ENCODE peak calls at places on chromosomes 5 and 9, in nine cellular contexts. One of them, this sample, is unnamed.

GRCh38 chr5:119055267-119055666 is 15.6 kb upstream of the DMXL1 start:
- DNase-seq in NCI-H1092 treated with DMSO at 0.1 percent for 48 hours: no peak
- DNase-seq in iPS DF 19.7: no peak
- DNase-seq in stimulated activated CD8-positive, alpha-beta memory T cell treated with anti-CD3 and anti-CD28 coated beads, Interleukin-4, amount 100 ng/mL, for 1 hour: no peak
- DNase-seq in NCI-H1436 treated with DMSO at 0.1 percent for 48 hours: no peak
- DNase-seq in GDM1: no peak
- DNase-seq in astrocyte: no peak
- DNase-seq in GM04503: no peak
- DNase-seq in PC-3: no peak
- DNase-seq in this sample: no peak

GRCh38 chr9:76180541-76180940 is 213.7 kb downstream of the RFK start:
- DNase-seq in NCI-H1092 treated with DMSO at 0.1 percent for 48 hours: no peak
- DNase-seq in iPS DF 19.7: no peak
- DNase-seq in stimulated activated CD8-positive, alpha-beta memory T cell treated with anti-CD3 and anti-CD28 coated beads, Interleukin-4, amount 100 ng/mL, for 1 hour: no peak
- DNase-seq in NCI-H1436 treated with DMSO at 0.1 percent for 48 hours: no peak
- DNase-seq in GDM1: no peak
- DNase-seq in astrocyte: peak
- DNase-seq in GM04503: no peak
- DNase-seq in PC-3: no peak
- DNase-seq in this sample: peak

GRCh38 chr5:175895701-175896102 is 24.3 kb downstream of the CPLX2 start:
- DNase-seq in NCI-H1092 treated with DMSO at 0.1 percent for 48 hours: no peak
- DNase-seq in iPS DF 19.7: no peak
- DNase-seq in stimulated activated CD8-positive, alpha-beta memory T cell treated with anti-CD3 and anti-CD28 coated beads, Interleukin-4, amount 100 ng/mL, for 1 hour: no peak
- DNase-seq in NCI-H1436 treated with DMSO at 0.1 percent for 48 hours: no peak
- DNase-seq in GDM1: peak
- DNase-seq in astrocyte: no peak
- DNase-seq in GM04503: no peak
- DNase-seq in PC-3: no peak
- DNase-seq in this sample: no peak

GRCh38 chr5:10655041-10655685 is 91.3 kb downstream of the ANKRD33B start:
- DNase-seq in NCI-H1092 treated with DMSO at 0.1 percent for 48 hours: peak
- DNase-seq in iPS DF 19.7: no peak
- DNase-seq in stimulated activated CD8-positive, alpha-beta memory T cell treated with anti-CD3 and anti-CD28 coated beads, Interleukin-4, amount 100 ng/mL, for 1 hour: no peak
- DNase-seq in NCI-H1436 treated with DMSO at 0.1 percent for 48 hours: no peak
- DNase-seq in GDM1: no peak
- DNase-seq in astrocyte: peak
- DNase-seq in GM04503: no peak
- DNase-seq in PC-3: no peak
- DNase-seq in this sample: no peak

GRCh38 chr9:129291041-129291501 is 113.0 kb upstream of the IER5L start:
- DNase-seq in NCI-H1092 treated with DMSO at 0.1 percent for 48 hours: no peak
- DNase-seq in iPS DF 19.7: no peak
- DNase-seq in stimulated activated CD8-positive, alpha-beta memory T cell treated with anti-CD3 and anti-CD28 coated beads, Interleukin-4, amount 100 ng/mL, for 1 hour: no peak
- DNase-seq in NCI-H1436 treated with DMSO at 0.1 percent for 48 hours: no peak
- DNase-seq in GDM1: no peak
- DNase-seq in astrocyte: no peak
- DNase-seq in GM04503: no peak
- DNase-seq in PC-3: no peak
- DNase-seq in this sample: no peak

GRCh38 chr9:2208465-2208864 is 193.3 kb downstream of the SMARCA2 start:
- DNase-seq in NCI-H1092 treated with DMSO at 0.1 percent for 48 hours: no peak
- DNase-seq in iPS DF 19.7: no peak
- DNase-seq in stimulated activated CD8-positive, alpha-beta memory T cell treated with anti-CD3 and anti-CD28 coated beads, Interleukin-4, amount 100 ng/mL, for 1 hour: no peak
- DNase-seq in NCI-H1436 treated with DMSO at 0.1 percent for 48 hours: no peak
- DNase-seq in GDM1: no peak
- DNase-seq in astrocyte: no peak
- DNase-seq in GM04503: no peak
- DNase-seq in PC-3: no peak
- DNase-seq in this sample: no peak

GRCh38 chr5:39270172-39270848 is 50.9 kb upstream of the FYB1 start:
- DNase-seq in NCI-H1092 treated with DMSO at 0.1 percent for 48 hours: no peak
- DNase-seq in iPS DF 19.7: no peak
- DNase-seq in stimulated activated CD8-positive, alpha-beta memory T cell treated with anti-CD3 and anti-CD28 coated beads, Interleukin-4, amount 100 ng/mL, for 1 hour: no peak
- DNase-seq in NCI-H1436 treated with DMSO at 0.1 percent for 48 hours: no peak
- DNase-seq in GDM1: peak
- DNase-seq in astrocyte: no peak
- DNase-seq in GM04503: no peak
- DNase-seq in PC-3: no peak
- DNase-seq in this sample: no peak

GRCh38 chr5:34609951-34610431 is 46.1 kb upstream of the RAI14 start:
- DNase-seq in NCI-H1092 treated with DMSO at 0.1 percent for 48 hours: no peak
- DNase-seq in iPS DF 19.7: no peak
- DNase-seq in stimulated activated CD8-positive, alpha-beta memory T cell treated with anti-CD3 and anti-CD28 coated beads, Interleukin-4, amount 100 ng/mL, for 1 hour: no peak
- DNase-seq in NCI-H1436 treated with DMSO at 0.1 percent for 48 hours: no peak
- DNase-seq in GDM1: no peak
- DNase-seq in astrocyte: peak
- DNase-seq in GM04503: no peak
- DNase-seq in PC-3: peak
- DNase-seq in this sample: no peak

GRCh38 chr5:18032744-18033143 is 398.5 kb downstream of the TAF11L14 start:
- DNase-seq in NCI-H1092 treated with DMSO at 0.1 percent for 48 hours: no peak
- DNase-seq in iPS DF 19.7: no peak
- DNase-seq in stimulated activated CD8-positive, alpha-beta memory T cell treated with anti-CD3 and anti-CD28 coated beads, Interleukin-4, amount 100 ng/mL, for 1 hour: no peak
- DNase-seq in NCI-H1436 treated with DMSO at 0.1 percent for 48 hours: no peak
- DNase-seq in GDM1: no peak
- DNase-seq in astrocyte: no peak
- DNase-seq in GM04503: no peak
- DNase-seq in PC-3: no peak
- DNase-seq in this sample: no peak

GRCh38 chr9:107242073-107243063 is 40.7 kb upstream of the RAD23B start:
- DNase-seq in NCI-H1092 treated with DMSO at 0.1 percent for 48 hours: no peak
- DNase-seq in iPS DF 19.7: no peak
- DNase-seq in stimulated activated CD8-positive, alpha-beta memory T cell treated with anti-CD3 and anti-CD28 coated beads, Interleukin-4, amount 100 ng/mL, for 1 hour: no peak
- DNase-seq in NCI-H1436 treated with DMSO at 0.1 percent for 48 hours: no peak
- DNase-seq in GDM1: no peak
- DNase-seq in astrocyte: peak
- DNase-seq in GM04503: no peak
- DNase-seq in PC-3: peak
- DNase-seq in this sample: no peak

GRCh38 chr9:89080193-89080592 is 88.9 kb downstream of the S1PR3 start:
- DNase-seq in NCI-H1092 treated with DMSO at 0.1 percent for 48 hours: no peak
- DNase-seq in iPS DF 19.7: no peak
- DNase-seq in stimulated activated CD8-positive, alpha-beta memory T cell treated with anti-CD3 and anti-CD28 coated beads, Interleukin-4, amount 100 ng/mL, for 1 hour: no peak
- DNase-seq in NCI-H1436 treated with DMSO at 0.1 percent for 48 hours: no peak
- DNase-seq in GDM1: no peak
- DNase-seq in astrocyte: no peak
- DNase-seq in GM04503: peak
- DNase-seq in PC-3: no peak
- DNase-seq in this sample: no peak

GRCh38 chr9:116860509-116861120 is 173.5 kb downstream of the TRIM32 start:
- DNase-seq in NCI-H1092 treated with DMSO at 0.1 percent for 48 hours: peak
- DNase-seq in iPS DF 19.7: no peak
- DNase-seq in stimulated activated CD8-positive, alpha-beta memory T cell treated with anti-CD3 and anti-CD28 coated beads, Interleukin-4, amount 100 ng/mL, for 1 hour: no peak
- DNase-seq in NCI-H1436 treated with DMSO at 0.1 percent for 48 hours: no peak
- DNase-seq in GDM1: no peak
- DNase-seq in astrocyte: peak
- DNase-seq in GM04503: peak
- DNase-seq in PC-3: peak
- DNase-seq in this sample: peak

GRCh38 chr5:178267876-178268275 is 35.3 kb upstream of the PHYKPL start:
- DNase-seq in NCI-H1092 treated with DMSO at 0.1 percent for 48 hours: no peak
- DNase-seq in iPS DF 19.7: no peak
- DNase-seq in stimulated activated CD8-positive, alpha-beta memory T cell treated with anti-CD3 and anti-CD28 coated beads, Interleukin-4, amount 100 ng/mL, for 1 hour: no peak
- DNase-seq in NCI-H1436 treated with DMSO at 0.1 percent for 48 hours: no peak
- DNase-seq in GDM1: no peak
- DNase-seq in astrocyte: no peak
- DNase-seq in GM04503: no peak
- DNase-seq in PC-3: no peak
- DNase-seq in this sample: no peak

GRCh38 chr9:129627556-129628492 is 1.9 kb downstream of the NTMT1 start:
- DNase-seq in NCI-H1092 treated with DMSO at 0.1 percent for 48 hours: no peak
- DNase-seq in iPS DF 19.7: no peak
- DNase-seq in stimulated activated CD8-positive, alpha-beta memory T cell treated with anti-CD3 and anti-CD28 coated beads, Interleukin-4, amount 100 ng/mL, for 1 hour: no peak
- DNase-seq in NCI-H1436 treated with DMSO at 0.1 percent for 48 hours: no peak
- DNase-seq in GDM1: no peak
- DNase-seq in astrocyte: peak
- DNase-seq in GM04503: no peak
- DNase-seq in PC-3: no peak
- DNase-seq in this sample: no peak

GRCh38 chr9:100277166-100277979 is 75.4 kb downstream of the TEX10 start:
- DNase-seq in NCI-H1092 treated with DMSO at 0.1 percent for 48 hours: no peak
- DNase-seq in iPS DF 19.7: no peak
- DNase-seq in stimulated activated CD8-positive, alpha-beta memory T cell treated with anti-CD3 and anti-CD28 coated beads, Interleukin-4, amount 100 ng/mL, for 1 hour: no peak
- DNase-seq in NCI-H1436 treated with DMSO at 0.1 percent for 48 hours: no peak
- DNase-seq in GDM1: no peak
- DNase-seq in astrocyte: peak
- DNase-seq in GM04503: peak
- DNase-seq in PC-3: no peak
- DNase-seq in this sample: peak

GRCh38 chr5:100758306-100758705 is 144.8 kb downstream of the ST8SIA4 start:
- DNase-seq in NCI-H1092 treated with DMSO at 0.1 percent for 48 hours: no peak
- DNase-seq in iPS DF 19.7: no peak
- DNase-seq in stimulated activated CD8-positive, alpha-beta memory T cell treated with anti-CD3 and anti-CD28 coated beads, Interleukin-4, amount 100 ng/mL, for 1 hour: no peak
- DNase-seq in NCI-H1436 treated with DMSO at 0.1 percent for 48 hours: no peak
- DNase-seq in GDM1: no peak
- DNase-seq in astrocyte: no peak
- DNase-seq in GM04503: no peak
- DNase-seq in PC-3: no peak
- DNase-seq in this sample: no peak

GRCh38 chr5:115963566-115963965 is 1.3 kb downstream of the LVRN start:
- DNase-seq in NCI-H1092 treated with DMSO at 0.1 percent for 48 hours: no peak
- DNase-seq in iPS DF 19.7: no peak
- DNase-seq in stimulated activated CD8-positive, alpha-beta memory T cell treated with anti-CD3 and anti-CD28 coated beads, Interleukin-4, amount 100 ng/mL, for 1 hour: no peak
- DNase-seq in NCI-H1436 treated with DMSO at 0.1 percent for 48 hours: no peak
- DNase-seq in GDM1: no peak
- DNase-seq in astrocyte: no peak
- DNase-seq in GM04503: no peak
- DNase-seq in PC-3: no peak
- DNase-seq in this sample: no peak

GRCh38 chr5:129672006-129672405 is 75.9 kb upstream of the MINAR2 start:
- DNase-seq in NCI-H1092 treated with DMSO at 0.1 percent for 48 hours: no peak
- DNase-seq in iPS DF 19.7: no peak
- DNase-seq in stimulated activated CD8-positive, alpha-beta memory T cell treated with anti-CD3 and anti-CD28 coated beads, Interleukin-4, amount 100 ng/mL, for 1 hour: no peak
- DNase-seq in NCI-H1436 treated with DMSO at 0.1 percent for 48 hours: no peak
- DNase-seq in GDM1: no peak
- DNase-seq in astrocyte: no peak
- DNase-seq in GM04503: no peak
- DNase-seq in PC-3: no peak
- DNase-seq in this sample: no peak

GRCh38 chr5:32760091-32760509 is 49.0 kb downstream of the NPR3 start:
- DNase-seq in NCI-H1092 treated with DMSO at 0.1 percent for 48 hours: no peak
- DNase-seq in iPS DF 19.7: no peak
- DNase-seq in stimulated activated CD8-positive, alpha-beta memory T cell treated with anti-CD3 and anti-CD28 coated beads, Interleukin-4, amount 100 ng/mL, for 1 hour: no peak
- DNase-seq in NCI-H1436 treated with DMSO at 0.1 percent for 48 hours: no peak
- DNase-seq in GDM1: no peak
- DNase-seq in astrocyte: peak
- DNase-seq in GM04503: peak
- DNase-seq in PC-3: peak
- DNase-seq in this sample: peak

GRCh38 chr9:130021123-130021522 is 21.9 kb downstream of the FNBP1 start:
- DNase-seq in NCI-H1092 treated with DMSO at 0.1 percent for 48 hours: no peak
- DNase-seq in iPS DF 19.7: no peak
- DNase-seq in stimulated activated CD8-positive, alpha-beta memory T cell treated with anti-CD3 and anti-CD28 coated beads, Interleukin-4, amount 100 ng/mL, for 1 hour: no peak
- DNase-seq in NCI-H1436 treated with DMSO at 0.1 percent for 48 hours: no peak
- DNase-seq in GDM1: no peak
- DNase-seq in astrocyte: no peak
- DNase-seq in GM04503: no peak
- DNase-seq in PC-3: peak
- DNase-seq in this sample: no peak

GRCh38 chr5:114898602-114899001 is 271.1 kb downstream of the TRIM36 start:
- DNase-seq in NCI-H1092 treated with DMSO at 0.1 percent for 48 hours: no peak
- DNase-seq in iPS DF 19.7: peak
- DNase-seq in stimulated activated CD8-positive, alpha-beta memory T cell treated with anti-CD3 and anti-CD28 coated beads, Interleukin-4, amount 100 ng/mL, for 1 hour: no peak
- DNase-seq in NCI-H1436 treated with DMSO at 0.1 percent for 48 hours: no peak
- DNase-seq in GDM1: no peak
- DNase-seq in astrocyte: no peak
- DNase-seq in GM04503: no peak
- DNase-seq in PC-3: no peak
- DNase-seq in this sample: no peak

GRCh38 chr9:13274901-13275641 is 4.4 kb downstream of the MPDZ start:
- DNase-seq in NCI-H1092 treated with DMSO at 0.1 percent for 48 hours: no peak
- DNase-seq in iPS DF 19.7: no peak
- DNase-seq in stimulated activated CD8-positive, alpha-beta memory T cell treated with anti-CD3 and anti-CD28 coated beads, Interleukin-4, amount 100 ng/mL, for 1 hour: no peak
- DNase-seq in NCI-H1436 treated with DMSO at 0.1 percent for 48 hours: no peak
- DNase-seq in GDM1: no peak
- DNase-seq in astrocyte: peak
- DNase-seq in GM04503: no peak
- DNase-seq in PC-3: peak
- DNase-seq in this sample: no peak

GRCh38 chr5:107781451-107781850 is 110.7 kb upstream of the EFNA5 start:
- DNase-seq in NCI-H1092 treated with DMSO at 0.1 percent for 48 hours: no peak
- DNase-seq in iPS DF 19.7: no peak
- DNase-seq in stimulated activated CD8-positive, alpha-beta memory T cell treated with anti-CD3 and anti-CD28 coated beads, Interleukin-4, amount 100 ng/mL, for 1 hour: no peak
- DNase-seq in NCI-H1436 treated with DMSO at 0.1 percent for 48 hours: no peak
- DNase-seq in GDM1: no peak
- DNase-seq in astrocyte: peak
- DNase-seq in GM04503: no peak
- DNase-seq in PC-3: peak
- DNase-seq in this sample: no peak

GRCh38 chr5:128409401-128409800 is 128.6 kb downstream of the FBN2 start:
- DNase-seq in NCI-H1092 treated with DMSO at 0.1 percent for 48 hours: no peak
- DNase-seq in iPS DF 19.7: no peak
- DNase-seq in stimulated activated CD8-positive, alpha-beta memory T cell treated with anti-CD3 and anti-CD28 coated beads, Interleukin-4, amount 100 ng/mL, for 1 hour: no peak
- DNase-seq in NCI-H1436 treated with DMSO at 0.1 percent for 48 hours: no peak
- DNase-seq in GDM1: no peak
- DNase-seq in astrocyte: peak
- DNase-seq in GM04503: no peak
- DNase-seq in PC-3: no peak
- DNase-seq in this sample: no peak

GRCh38 chr5:76888733-76889300 is 39.0 kb downstream of the S100Z start:
- DNase-seq in NCI-H1092 treated with DMSO at 0.1 percent for 48 hours: no peak
- DNase-seq in iPS DF 19.7: no peak
- DNase-seq in stimulated activated CD8-positive, alpha-beta memory T cell treated with anti-CD3 and anti-CD28 coated beads, Interleukin-4, amount 100 ng/mL, for 1 hour: no peak
- DNase-seq in NCI-H1436 treated with DMSO at 0.1 percent for 48 hours: no peak
- DNase-seq in GDM1: no peak
- DNase-seq in astrocyte: no peak
- DNase-seq in GM04503: no peak
- DNase-seq in PC-3: no peak
- DNase-seq in this sample: no peak

GRCh38 chr5:151078490-151079262 is 2.2 kb downstream of the TNIP1 start:
- DNase-seq in NCI-H1092 treated with DMSO at 0.1 percent for 48 hours: no peak
- DNase-seq in iPS DF 19.7: no peak
- DNase-seq in stimulated activated CD8-positive, alpha-beta memory T cell treated with anti-CD3 and anti-CD28 coated beads, Interleukin-4, amount 100 ng/mL, for 1 hour: no peak
- DNase-seq in NCI-H1436 treated with DMSO at 0.1 percent for 48 hours: no peak
- DNase-seq in GDM1: no peak
- DNase-seq in astrocyte: no peak
- DNase-seq in GM04503: no peak
- DNase-seq in PC-3: no peak
- DNase-seq in this sample: no peak

GRCh38 chr5:74141053-74141452 is 499.5 kb downstream of the ENC1 start:
- DNase-seq in NCI-H1092 treated with DMSO at 0.1 percent for 48 hours: no peak
- DNase-seq in iPS DF 19.7: no peak
- DNase-seq in stimulated activated CD8-positive, alpha-beta memory T cell treated with anti-CD3 and anti-CD28 coated beads, Interleukin-4, amount 100 ng/mL, for 1 hour: no peak
- DNase-seq in NCI-H1436 treated with DMSO at 0.1 percent for 48 hours: no peak
- DNase-seq in GDM1: no peak
- DNase-seq in astrocyte: peak
- DNase-seq in GM04503: peak
- DNase-seq in PC-3: peak
- DNase-seq in this sample: peak

GRCh38 chr5:167759411-167759821 is 532.0 kb upstream of the WWC1 start:
- DNase-seq in NCI-H1092 treated with DMSO at 0.1 percent for 48 hours: no peak
- DNase-seq in iPS DF 19.7: no peak
- DNase-seq in stimulated activated CD8-positive, alpha-beta memory T cell treated with anti-CD3 and anti-CD28 coated beads, Interleukin-4, amount 100 ng/mL, for 1 hour: no peak
- DNase-seq in NCI-H1436 treated with DMSO at 0.1 percent for 48 hours: no peak
- DNase-seq in GDM1: no peak
- DNase-seq in astrocyte: peak
- DNase-seq in GM04503: peak
- DNase-seq in PC-3: peak
- DNase-seq in this sample: peak

GRCh38 chr5:80754900-80755299 is 100.1 kb upstream of the DHFR start:
- DNase-seq in NCI-H1092 treated with DMSO at 0.1 percent for 48 hours: peak
- DNase-seq in iPS DF 19.7: no peak
- DNase-seq in stimulated activated CD8-positive, alpha-beta memory T cell treated with anti-CD3 and anti-CD28 coated beads, Interleukin-4, amount 100 ng/mL, for 1 hour: no peak
- DNase-seq in NCI-H1436 treated with DMSO at 0.1 percent for 48 hours: peak
- DNase-seq in GDM1: peak
- DNase-seq in astrocyte: peak
- DNase-seq in GM04503: no peak
- DNase-seq in PC-3: no peak
- DNase-seq in this sample: no peak

GRCh38 chr5:171736976-171737848 is 48.4 kb upstream of the SMIM23 start:
- DNase-seq in NCI-H1092 treated with DMSO at 0.1 percent for 48 hours: no peak
- DNase-seq in iPS DF 19.7: no peak
- DNase-seq in stimulated activated CD8-positive, alpha-beta memory T cell treated with anti-CD3 and anti-CD28 coated beads, Interleukin-4, amount 100 ng/mL, for 1 hour: no peak
- DNase-seq in NCI-H1436 treated with DMSO at 0.1 percent for 48 hours: no peak
- DNase-seq in GDM1: no peak
- DNase-seq in astrocyte: peak
- DNase-seq in GM04503: no peak
- DNase-seq in PC-3: no peak
- DNase-seq in this sample: no peak

GRCh38 chr9:89794918-89795317 is 190.1 kb downstream of the GADD45G start:
- DNase-seq in NCI-H1092 treated with DMSO at 0.1 percent for 48 hours: no peak
- DNase-seq in iPS DF 19.7: no peak
- DNase-seq in stimulated activated CD8-positive, alpha-beta memory T cell treated with anti-CD3 and anti-CD28 coated beads, Interleukin-4, amount 100 ng/mL, for 1 hour: no peak
- DNase-seq in NCI-H1436 treated with DMSO at 0.1 percent for 48 hours: no peak
- DNase-seq in GDM1: no peak
- DNase-seq in astrocyte: no peak
- DNase-seq in GM04503: no peak
- DNase-seq in PC-3: no peak
- DNase-seq in this sample: no peak